ENCODE peak calls at places on chromosomes 7 and 10, in ten cellular contexts. One of them, this sample, is unnamed.
A peak's percentile ranks its signal among the peaks of the same experiment; 100 is the strongest.

GRCh38 chr7:2520131-2520807 is 695 bp downstream of the LFNG start:
- DNase-seq in CD4-positive, alpha-beta T cell: no peak
- DNase-seq in ovary: no peak
- DNase-seq in A549: peak; percentile 55
- DNase-seq in body of pancreas: peak; percentile 57
- DNase-seq in mammary epithelial cell: peak; percentile 43
- DNase-seq in stomach: no peak
- DNase-seq in CD4-positive, CD25-positive, alpha-beta regulatory T cell: no peak
- DNase-seq in IMR-90: no peak
- DNase-seq in colonic mucosa: peak; percentile 68
- DNase-seq in this sample: no peak

GRCh38 chr7:33880787-33881186 is 24.6 kb upstream of the BMPER start:
- DNase-seq in body of pancreas: no peak
- DNase-seq in A549: no peak
- DNase-seq in CD4-positive, CD25-positive, alpha-beta regulatory T cell: no peak
- DNase-seq in colonic mucosa: no peak
- DNase-seq in mammary epithelial cell: peak; percentile 89
- DNase-seq in CD4-positive, alpha-beta T cell: no peak
- DNase-seq in stomach: no peak
- DNase-seq in IMR-90: peak; percentile 68
- DNase-seq in ovary: no peak
- DNase-seq in this sample: peak; percentile 64

GRCh38 chr7:135147341-135147898 is 452 bp upstream of the TMEM140 start:
- DNase-seq in IMR-90: peak; percentile 37
- DNase-seq in CD4-positive, CD25-positive, alpha-beta regulatory T cell: peak; percentile 24
- DNase-seq in A549: no peak
- DNase-seq in mammary epithelial cell: no peak
- DNase-seq in colonic mucosa: no peak
- DNase-seq in CD4-positive, alpha-beta T cell: no peak
- DNase-seq in stomach: no peak
- DNase-seq in body of pancreas: no peak
- DNase-seq in ovary: no peak
- DNase-seq in this sample: no peak

GRCh38 chr7:25985196-25985595 is 166.8 kb upstream of the NFE2L3 start:
- DNase-seq in body of pancreas: no peak
- DNase-seq in stomach: no peak
- DNase-seq in colonic mucosa: no peak
- DNase-seq in IMR-90: no peak
- DNase-seq in ovary: no peak
- DNase-seq in CD4-positive, alpha-beta T cell: no peak
- DNase-seq in CD4-positive, CD25-positive, alpha-beta regulatory T cell: no peak
- DNase-seq in mammary epithelial cell: no peak
- DNase-seq in A549: no peak
- DNase-seq in this sample: no peak

GRCh38 chr10:70510904-70511303 is 32.3 kb downstream of the PALD1 start:
- DNase-seq in CD4-positive, alpha-beta T cell: no peak
- DNase-seq in IMR-90: no peak
- DNase-seq in A549: no peak
- DNase-seq in colonic mucosa: no peak
- DNase-seq in mammary epithelial cell: no peak
- DNase-seq in CD4-positive, CD25-positive, alpha-beta regulatory T cell: no peak
- DNase-seq in body of pancreas: no peak
- DNase-seq in ovary: no peak
- DNase-seq in stomach: no peak
- DNase-seq in this sample: no peak

GRCh38 chr7:94971051-94971867 is 63.9 kb downstream of the PPP1R9A start:
- DNase-seq in body of pancreas: no peak
- DNase-seq in ovary: no peak
- DNase-seq in CD4-positive, CD25-positive, alpha-beta regulatory T cell: no peak
- DNase-seq in IMR-90: no peak
- DNase-seq in stomach: no peak
- DNase-seq in mammary epithelial cell: no peak
- DNase-seq in colonic mucosa: no peak
- DNase-seq in CD4-positive, alpha-beta T cell: no peak
- DNase-seq in A549: peak; percentile 34
- DNase-seq in this sample: no peak

GRCh38 chr10:86085686-86086085 is 280.9 kb downstream of the GRID1 start:
- DNase-seq in colonic mucosa: no peak
- DNase-seq in mammary epithelial cell: no peak
- DNase-seq in ovary: no peak
- DNase-seq in CD4-positive, alpha-beta T cell: no peak
- DNase-seq in CD4-positive, CD25-positive, alpha-beta regulatory T cell: no peak
- DNase-seq in A549: no peak
- DNase-seq in stomach: peak; percentile 7
- DNase-seq in body of pancreas: no peak
- DNase-seq in IMR-90: no peak
- DNase-seq in this sample: no peak

GRCh38 chr7:139299296-139299695 is 41.8 kb upstream of the FMC1 start:
- DNase-seq in ovary: no peak
- DNase-seq in mammary epithelial cell: no peak
- DNase-seq in A549: no peak
- DNase-seq in colonic mucosa: no peak
- DNase-seq in body of pancreas: no peak
- DNase-seq in IMR-90: no peak
- DNase-seq in CD4-positive, CD25-positive, alpha-beta regulatory T cell: no peak
- DNase-seq in stomach: no peak
- DNase-seq in CD4-positive, alpha-beta T cell: no peak
- DNase-seq in this sample: no peak

GRCh38 chr7:40880581-40880980 is 745.8 kb downstream of the SUGCT start:
- DNase-seq in ovary: no peak
- DNase-seq in stomach: no peak
- DNase-seq in mammary epithelial cell: no peak
- DNase-seq in CD4-positive, CD25-positive, alpha-beta regulatory T cell: no peak
- DNase-seq in A549: no peak
- DNase-seq in IMR-90: no peak
- DNase-seq in body of pancreas: no peak
- DNase-seq in CD4-positive, alpha-beta T cell: no peak
- DNase-seq in colonic mucosa: no peak
- DNase-seq in this sample: no peak

GRCh38 chr7:56121440-56121839 is 5.2 kb upstream of the NUPR2 start:
- DNase-seq in A549: no peak
- DNase-seq in colonic mucosa: no peak
- DNase-seq in stomach: no peak
- DNase-seq in mammary epithelial cell: no peak
- DNase-seq in IMR-90: no peak
- DNase-seq in ovary: no peak
- DNase-seq in body of pancreas: no peak
- DNase-seq in CD4-positive, alpha-beta T cell: no peak
- DNase-seq in CD4-positive, CD25-positive, alpha-beta regulatory T cell: no peak
- DNase-seq in this sample: no peak

GRCh38 chr10:93475871-93476270 is 6.3 kb downstream of the MYOF start:
- DNase-seq in A549: peak; percentile 97
- DNase-seq in IMR-90: peak; percentile 74
- DNase-seq in CD4-positive, CD25-positive, alpha-beta regulatory T cell: no peak
- DNase-seq in body of pancreas: no peak
- DNase-seq in mammary epithelial cell: peak; percentile 89
- DNase-seq in stomach: no peak
- DNase-seq in ovary: no peak
- DNase-seq in colonic mucosa: peak; percentile 75
- DNase-seq in CD4-positive, alpha-beta T cell: no peak
- DNase-seq in this sample: peak; percentile 69

GRCh38 chr10:93476756-93477155 is 5.4 kb downstream of the MYOF start:
- DNase-seq in colonic mucosa: no peak
- DNase-seq in ovary: no peak
- DNase-seq in mammary epithelial cell: no peak
- DNase-seq in body of pancreas: no peak
- DNase-seq in IMR-90: no peak
- DNase-seq in stomach: no peak
- DNase-seq in CD4-positive, alpha-beta T cell: no peak
- DNase-seq in CD4-positive, CD25-positive, alpha-beta regulatory T cell: no peak
- DNase-seq in A549: no peak
- DNase-seq in this sample: no peak

GRCh38 chr10:93473804-93474472 is 8.2 kb downstream of the MYOF start:
- DNase-seq in CD4-positive, CD25-positive, alpha-beta regulatory T cell: no peak
- DNase-seq in body of pancreas: no peak
- DNase-seq in stomach: no peak
- DNase-seq in mammary epithelial cell: no peak
- DNase-seq in CD4-positive, alpha-beta T cell: no peak
- DNase-seq in ovary: no peak
- DNase-seq in A549: no peak
- DNase-seq in colonic mucosa: no peak
- DNase-seq in IMR-90: no peak
- DNase-seq in this sample: no peak

GRCh38 chr10:93473161-93473560 is 9.0 kb downstream of the MYOF start:
- DNase-seq in CD4-positive, CD25-positive, alpha-beta regulatory T cell: no peak
- DNase-seq in body of pancreas: no peak
- DNase-seq in A549: no peak
- DNase-seq in colonic mucosa: no peak
- DNase-seq in ovary: no peak
- DNase-seq in CD4-positive, alpha-beta T cell: no peak
- DNase-seq in mammary epithelial cell: no peak
- DNase-seq in stomach: no peak
- DNase-seq in IMR-90: no peak
- DNase-seq in this sample: no peak

DNA sequence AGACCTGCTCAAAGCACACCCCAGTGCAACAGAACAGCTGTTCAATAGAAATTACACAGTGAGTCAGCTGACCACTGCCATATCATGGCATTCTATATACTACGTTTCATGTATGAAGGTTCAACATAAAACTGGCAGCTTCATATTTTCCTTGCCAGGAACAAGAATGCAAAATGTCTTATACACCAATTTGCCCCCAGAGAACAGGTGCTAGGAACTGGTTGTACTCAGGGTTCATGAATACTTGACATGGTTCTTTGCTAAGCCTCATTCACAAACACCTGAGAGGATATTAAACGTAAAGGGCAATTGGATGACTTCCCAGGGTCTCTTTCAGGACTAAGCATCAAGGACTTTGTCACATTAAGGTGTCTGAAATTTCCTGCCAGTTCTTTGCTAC is 6.9 kb downstream of the MYOF start:
- DNase-seq in IMR-90: no peak
- DNase-seq in colonic mucosa: no peak
- DNase-seq in mammary epithelial cell: peak; percentile 30
- DNase-seq in body of pancreas: no peak
- DNase-seq in CD4-positive, alpha-beta T cell: no peak
- DNase-seq in ovary: no peak
- DNase-seq in stomach: no peak
- DNase-seq in A549: no peak
- DNase-seq in CD4-positive, CD25-positive, alpha-beta regulatory T cell: no peak
- DNase-seq in this sample: no peak
- H3K27ac ChIP-seq in IMR-90: no peak overlapping the region
- H3K27ac ChIP-seq in colonic mucosa: peak overlapping the region; percentile 80
- H3K27ac ChIP-seq in mammary epithelial cell: peak overlapping the region; percentile 92
- H3K27ac ChIP-seq in body of pancreas: no peak overlapping the region
- H3K27ac ChIP-seq in CD4-positive, alpha-beta T cell: no peak overlapping the region
- H3K27ac ChIP-seq in ovary: no peak overlapping the region
- H3K27ac ChIP-seq in stomach: peak overlapping the region; percentile 43
- H3K27ac ChIP-seq in A549: peak overlapping the region; percentile 93
- H3K27ac ChIP-seq in CD4-positive, CD25-positive, alpha-beta regulatory T cell: no peak overlapping the region
- H3K27ac ChIP-seq in this sample: peak overlapping the region; percentile 99

GRCh38 chr7:117132385-117133120 is 179.3 kb downstream of the ST7 start:
- DNase-seq in CD4-positive, alpha-beta T cell: no peak
- DNase-seq in CD4-positive, CD25-positive, alpha-beta regulatory T cell: no peak
- DNase-seq in mammary epithelial cell: peak; percentile 90
- DNase-seq in IMR-90: peak; percentile 92
- DNase-seq in stomach: no peak
- DNase-seq in colonic mucosa: no peak
- DNase-seq in A549: peak; percentile 80
- DNase-seq in body of pancreas: no peak
- DNase-seq in ovary: no peak
- DNase-seq in this sample: peak; percentile 79
- H3K27ac ChIP-seq in CD4-positive, alpha-beta T cell: no peak overlapping the region
- H3K27ac ChIP-seq in CD4-positive, CD25-positive, alpha-beta regulatory T cell: no peak overlapping the region
- H3K27ac ChIP-seq in mammary epithelial cell: peak overlapping the region; percentile 99
- H3K27ac ChIP-seq in IMR-90: no peak overlapping the region
- H3K27ac ChIP-seq in stomach: no peak overlapping the region
- H3K27ac ChIP-seq in colonic mucosa: no peak overlapping the region
- H3K27ac ChIP-seq in A549: peak overlapping the region; percentile 72
- H3K27ac ChIP-seq in body of pancreas: no peak overlapping the region
- H3K27ac ChIP-seq in ovary: no peak overlapping the region
- H3K27ac ChIP-seq in this sample: peak overlapping the region; percentile 85

GRCh38 chr7:76291346-76292205 is 10.9 kb upstream of the HSPB1 start:
- DNase-seq in stomach: peak; percentile 91
- DNase-seq in ovary: peak; percentile 95
- DNase-seq in A549: peak; percentile 96
- DNase-seq in mammary epithelial cell: peak; percentile 99
- DNase-seq in CD4-positive, CD25-positive, alpha-beta regulatory T cell: peak; percentile 73
- DNase-seq in IMR-90: peak; percentile 99
- DNase-seq in body of pancreas: peak; percentile 91
- DNase-seq in CD4-positive, alpha-beta T cell: peak; percentile 65
- DNase-seq in colonic mucosa: peak; percentile 96
- DNase-seq in this sample: peak; percentile 95

GRCh38 chr7:76293407-76293901 is 9.0 kb upstream of the HSPB1 start:
- DNase-seq in CD4-positive, CD25-positive, alpha-beta regulatory T cell: no peak
- DNase-seq in ovary: no peak
- DNase-seq in colonic mucosa: no peak
- DNase-seq in stomach: no peak
- DNase-seq in CD4-positive, alpha-beta T cell: no peak
- DNase-seq in body of pancreas: no peak
- DNase-seq in A549: no peak
- DNase-seq in IMR-90: no peak
- DNase-seq in mammary epithelial cell: no peak
- DNase-seq in this sample: no peak

GRCh38 chr7:76296743-76297740 is 5.4 kb upstream of the HSPB1 start:
- DNase-seq in ovary: peak; percentile 62
- DNase-seq in mammary epithelial cell: peak; percentile 100
- DNase-seq in stomach: peak; percentile 83
- DNase-seq in CD4-positive, alpha-beta T cell: no peak
- DNase-seq in colonic mucosa: peak; percentile 93
- DNase-seq in CD4-positive, CD25-positive, alpha-beta regulatory T cell: no peak
- DNase-seq in body of pancreas: peak; percentile 83
- DNase-seq in A549: peak; percentile 69
- DNase-seq in IMR-90: peak; percentile 93
- DNase-seq in this sample: peak; percentile 99

GRCh38 chr7:76292206-76292573 is 10.3 kb upstream of the HSPB1 start:
- DNase-seq in stomach: no peak
- DNase-seq in IMR-90: no peak
- DNase-seq in mammary epithelial cell: no peak
- DNase-seq in body of pancreas: no peak
- DNase-seq in CD4-positive, alpha-beta T cell: no peak
- DNase-seq in ovary: no peak
- DNase-seq in A549: no peak
- DNase-seq in colonic mucosa: no peak
- DNase-seq in CD4-positive, CD25-positive, alpha-beta regulatory T cell: no peak
- DNase-seq in this sample: no peak

GRCh38 chr7:76294344-76295024 is 8.0 kb upstream of the HSPB1 start:
- DNase-seq in ovary: peak; percentile 97
- DNase-seq in IMR-90: peak; percentile 93
- DNase-seq in body of pancreas: peak; percentile 98
- DNase-seq in colonic mucosa: peak; percentile 98
- DNase-seq in CD4-positive, CD25-positive, alpha-beta regulatory T cell: no peak
- DNase-seq in A549: peak; percentile 96
- DNase-seq in stomach: peak; percentile 96
- DNase-seq in mammary epithelial cell: peak; percentile 95
- DNase-seq in CD4-positive, alpha-beta T cell: no peak
- DNase-seq in this sample: peak; percentile 91
- H3K27ac ChIP-seq in ovary: peak overlapping the region; percentile 88
- H3K27ac ChIP-seq in IMR-90: peak overlapping the region; percentile 97
- H3K27ac ChIP-seq in body of pancreas: peak overlapping the region; percentile 98
- H3K27ac ChIP-seq in colonic mucosa: peak overlapping the region; percentile 92
- H3K27ac ChIP-seq in CD4-positive, CD25-positive, alpha-beta regulatory T cell: no peak overlapping the region
- H3K27ac ChIP-seq in A549: peak overlapping the region; percentile 92
- H3K27ac ChIP-seq in stomach: peak overlapping the region; percentile 94
- H3K27ac ChIP-seq in mammary epithelial cell: peak overlapping the region; percentile 90
- H3K27ac ChIP-seq in CD4-positive, alpha-beta T cell: no peak overlapping the region
- H3K27ac ChIP-seq in this sample: peak overlapping the region; percentile 99

DNA sequence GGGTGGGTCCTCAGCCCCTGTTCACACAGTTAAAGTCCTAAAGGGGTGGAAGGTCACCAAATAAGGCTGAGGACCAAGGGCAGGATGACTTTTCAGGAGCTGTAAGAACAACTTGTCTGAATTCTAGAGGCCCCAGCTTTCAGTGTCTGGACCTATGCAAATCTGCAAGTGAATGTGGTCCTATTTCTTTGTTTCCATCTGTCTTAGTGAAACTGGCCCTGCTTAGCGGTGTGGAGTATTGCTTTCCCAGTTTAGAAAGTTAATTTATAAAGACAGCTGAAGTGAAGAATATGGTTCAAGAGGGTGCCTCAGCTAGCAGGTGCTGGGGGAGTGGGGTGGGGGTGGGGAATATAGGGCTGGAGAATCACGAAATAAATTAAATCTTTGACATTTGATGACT is 40.1 kb downstream of the HHEX start:
- DNase-seq in A549: no peak
- DNase-seq in mammary epithelial cell: no peak
- DNase-seq in body of pancreas: no peak
- DNase-seq in CD4-positive, CD25-positive, alpha-beta regulatory T cell: no peak
- DNase-seq in IMR-90: no peak
- DNase-seq in stomach: no peak
- DNase-seq in colonic mucosa: no peak
- DNase-seq in CD4-positive, alpha-beta T cell: no peak
- DNase-seq in ovary: no peak
- DNase-seq in this sample: no peak
- H3K27ac ChIP-seq in A549: no peak overlapping the region
- H3K27ac ChIP-seq in mammary epithelial cell: no peak overlapping the region
- H3K27ac ChIP-seq in body of pancreas: no peak overlapping the region
- H3K27ac ChIP-seq in CD4-positive, CD25-positive, alpha-beta regulatory T cell: no peak overlapping the region
- H3K27ac ChIP-seq in IMR-90: no peak overlapping the region
- H3K27ac ChIP-seq in stomach: no peak overlapping the region
- H3K27ac ChIP-seq in colonic mucosa: no peak overlapping the region
- H3K27ac ChIP-seq in CD4-positive, alpha-beta T cell: no peak overlapping the region
- H3K27ac ChIP-seq in ovary: no peak overlapping the region
- H3K27ac ChIP-seq in this sample: no peak overlapping the region

This sample was measured in epithelial cell of prostate.